ENCODE peak calls at places on chromosome 11, in four cellular contexts. I, P, L and U are unnamed samples. For H3K4me1, the result is how much of the 10 kb centered on the place peaks cover.

GRCh38 chr11:131889760-131890620 is 519.6 kb downstream of the NTM start:
- DNase-seq in I (no peak), P (no peak), L (no peak), U (no peak)

GRCh38 chr11:68118753-68119448 is 2.3 kb downstream of the CHKA start:
- DNase-seq in I (no peak), P (no peak), L (no peak), U (no peak)

GRCh38 chr11:92552942-92553341 is 328.3 kb downstream of the FAT3 start:
- DNase-seq in I (no peak), P (no peak), L (no peak), U (no peak)

GRCh38 chr11:115497303-115497702 is 6.9 kb downstream of the CADM1 start:
- DNase-seq in I (no peak), P (no peak), L (no peak), U (no peak)

GRCh38 chr11:76588455-76589325 is 81.9 kb downstream of the LRRC32 start:
- DNase-seq in I (peak), P (peak), L (peak), U (peak)

GRCh38 chr11:112219476-112220232 is 6.6 kb upstream of the PTS start:
- DNase-seq in I (peak), P (no peak), L (no peak), U (peak)

GRCh38 chr11:47340980-47341775 is 11.3 kb downstream of the MYBPC3 start:
- DNase-seq in I (no peak), P (no peak), L (no peak), U (no peak)

GRCh38 chr11:33475999-33476398 is 218.8 kb downstream of the HIPK3 start:
- DNase-seq in I (no peak), P (no peak), L (no peak), U (peak)

GRCh38 chr11:84890706-84891105 is 736.4 kb downstream of the DLG2 start:
- DNase-seq in I (no peak), P (no peak), L (peak), U (no peak)

GRCh38 chr11:11000546-11001283 is 142.9 kb upstream of the ZBED5 start:
- DNase-seq in I (no peak), P (no peak), L (no peak), U (no peak)

GRCh38 chr11:65366340-65366773 is 11.8 kb downstream of the TIGD3 start:
- DNase-seq in I (no peak), P (no peak), L (no peak), U (peak)

GRCh38 chr11:104033134-104033533 is 3.3 kb upstream of the DDI1 start:
- DNase-seq in I (peak), P (no peak), L (no peak), U (no peak)

GRCh38 chr11:6397156-6397555 is 6.9 kb downstream of the SMPD1 start:
- DNase-seq in I (no peak), P (no peak), L (no peak), U (no peak)

GRCh38 chr11:65695459-65696241 is 16.4 kb upstream of the KAT5 start:
- DNase-seq in I (no peak), P (no peak), L (peak), U (peak)

GRCh38 chr11:36744375-36745168 is 146.5 kb upstream of the RAG2 start:
- DNase-seq in I (peak), P (peak), L (peak), U (peak)

GRCh38 chr11:109619498-109619897 is 197.5 kb downstream of the C11orf87 start:
- DNase-seq in I (no peak), P (no peak), L (no peak), U (no peak)

GRCh38 chr11:125261471-125262087 is 97.0 kb downstream of the PKNOX2 start:
- DNase-seq in I (peak), P (no peak), L (no peak), U (no peak)

GRCh38 chr11:134001596-134001995 is 44.8 kb upstream of the IGSF9B start:
- DNase-seq in I (no peak), P (no peak), L (no peak), U (no peak)

GRCh38 chr11:132114185-132114584 is 743.8 kb downstream of the NTM start:
- DNase-seq in I (no peak), P (no peak), L (peak), U (no peak)

GRCh38 chr11:134662629-134663360 is 250.8 kb upstream of the B3GAT1 start:
- DNase-seq in I (no peak), P (peak), L (no peak), U (no peak)

GRCh38 chr11:57172031-57172430 is 9.7 kb upstream of the LRRC55 start:
- DNase-seq in I (no peak), P (no peak), L (no peak), U (no peak)

GRCh38 chr11:1293619-1294015 is 15.8 kb downstream of the TOLLIP start:
- DNase-seq in I (peak), P (no peak), L (peak), U (no peak)

GRCh38 chr11:94926698-94927237 is 46.6 kb downstream of the CWC15 start:
- DNase-seq in I (peak), P (peak), L (peak), U (peak)

GRCh38 chr11:126884192-126884973 is 116.2 kb downstream of the KIRREL3 start:
- DNase-seq in I (no peak), P (no peak), L (no peak), U (no peak)

GRCh38 chr11:5973530-5973929 is 5.2 kb upstream of the OR56A5 start:
- DNase-seq in I (no peak), P (no peak), L (no peak), U (no peak)

GRCh38 chr11:61532136-61533038 is 23.8 kb downstream of the LRRC10B start:
- DNase-seq in I (no peak), P (no peak), L (no peak), U (no peak)

GRCh38 chr11:125304111-125304639 is 139.6 kb downstream of the PKNOX2 start:
- DNase-seq in I (no peak), P (no peak), L (no peak), U (no peak)

GRCh38 chr11:93032580-93032979 is 63.1 kb downstream of the MTNR1B start:
- DNase-seq in I (no peak), P (no peak), L (no peak), U (no peak)

GRCh38 chr11:64742087-64742939 is 1.6 kb downstream of the RASGRP2 start:
- DNase-seq in I (no peak), P (no peak), L (no peak), U (peak)

GRCh38 chr11:86743223-86744118 is 56.9 kb upstream of the PRSS23 start:
- DNase-seq in I (no peak), P (peak), L (no peak), U (peak)

GRCh38 chr11:115721309-115722007 is 217.2 kb upstream of the CADM1 start:
- DNase-seq in I (no peak), P (no peak), L (no peak), U (no peak)

GRCh38 chr11:124867700-124868099 is 2.5 kb downstream of the ROBO3 start:
- DNase-seq in I (peak), P (no peak), L (no peak), U (no peak)

GRCh38 chr11:75430692-75431532 is 2.1 kb downstream of the KLHL35 start:
- DNase-seq in I (no peak), P (no peak), L (peak), U (no peak)

GRCh38 chr11:47967577-47968230 is 12.7 kb upstream of the PTPRJ start:
- DNase-seq in I (no peak), P (no peak), L (no peak), U (no peak)

DNA sequence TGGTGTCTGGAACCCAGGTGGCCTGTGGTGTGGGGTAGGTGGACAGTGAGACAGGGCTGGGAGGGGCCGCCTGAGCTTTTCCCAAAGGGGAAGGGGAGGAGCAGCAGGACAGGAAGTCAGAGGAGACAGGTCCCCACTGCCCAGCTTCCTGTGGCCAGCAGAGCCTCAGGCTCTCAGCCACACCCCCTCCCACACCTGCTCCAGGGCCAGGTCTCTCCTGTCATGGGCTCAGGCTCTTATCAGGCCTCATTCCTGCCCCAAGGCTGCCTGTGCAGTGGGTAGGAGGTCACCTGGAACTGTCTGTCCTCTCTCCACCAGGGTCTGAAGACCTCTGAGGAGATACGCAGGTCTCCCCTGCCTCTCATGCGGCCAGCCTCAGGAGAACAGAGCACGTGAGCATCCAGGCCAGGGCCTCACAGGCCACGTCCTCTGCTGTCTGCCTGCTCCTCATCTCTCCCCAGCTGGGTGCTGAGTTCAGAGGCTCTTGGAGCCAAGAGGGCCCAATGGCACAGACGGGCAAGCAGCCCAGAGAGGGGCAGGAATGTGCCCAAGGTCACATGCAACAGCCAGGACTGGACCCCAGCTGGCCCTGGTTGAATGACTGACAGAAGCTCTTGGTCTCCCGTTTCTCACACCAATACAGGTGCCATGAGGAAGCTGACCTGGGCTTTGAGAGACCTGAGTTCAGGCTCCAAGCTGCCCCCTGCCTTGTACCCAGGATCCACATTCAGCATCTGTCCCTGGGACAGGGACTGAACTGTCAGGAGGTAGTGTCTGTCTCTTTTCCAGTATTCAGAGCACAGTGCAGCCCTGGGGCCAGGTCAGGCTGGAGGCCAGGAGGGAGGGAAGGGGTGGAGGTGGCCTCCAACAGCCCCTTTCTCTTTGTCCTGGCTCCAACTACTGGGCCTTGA is 16.7 kb downstream of the STARD10 start:
- DNase-seq in I (no peak), P (no peak), L (peak), U (no peak)
- TF ChIP-seq POLR2A in I (no peak), P (no peak), L (no peak), U (no peak)

GRCh38 chr11:72739240-72740059 is 12.8 kb downstream of the ARAP1 start:
- DNase-seq in I (no peak), P (no peak), L (no peak), U (no peak)

GRCh38 chr11:72736452-72737069 is 15.6 kb downstream of the ARAP1 start:
- DNase-seq in I (no peak), P (no peak), L (peak), U (no peak)

GRCh38 chr11:72740060-72740424 is 12.2 kb downstream of the ARAP1 start:
- DNase-seq in I (no peak), P (no peak), L (no peak), U (no peak)

GRCh38 chr11:72737341-72737740 is 14.9 kb downstream of the ARAP1 start:
- DNase-seq in I (no peak), P (no peak), L (no peak), U (no peak)

DNA sequence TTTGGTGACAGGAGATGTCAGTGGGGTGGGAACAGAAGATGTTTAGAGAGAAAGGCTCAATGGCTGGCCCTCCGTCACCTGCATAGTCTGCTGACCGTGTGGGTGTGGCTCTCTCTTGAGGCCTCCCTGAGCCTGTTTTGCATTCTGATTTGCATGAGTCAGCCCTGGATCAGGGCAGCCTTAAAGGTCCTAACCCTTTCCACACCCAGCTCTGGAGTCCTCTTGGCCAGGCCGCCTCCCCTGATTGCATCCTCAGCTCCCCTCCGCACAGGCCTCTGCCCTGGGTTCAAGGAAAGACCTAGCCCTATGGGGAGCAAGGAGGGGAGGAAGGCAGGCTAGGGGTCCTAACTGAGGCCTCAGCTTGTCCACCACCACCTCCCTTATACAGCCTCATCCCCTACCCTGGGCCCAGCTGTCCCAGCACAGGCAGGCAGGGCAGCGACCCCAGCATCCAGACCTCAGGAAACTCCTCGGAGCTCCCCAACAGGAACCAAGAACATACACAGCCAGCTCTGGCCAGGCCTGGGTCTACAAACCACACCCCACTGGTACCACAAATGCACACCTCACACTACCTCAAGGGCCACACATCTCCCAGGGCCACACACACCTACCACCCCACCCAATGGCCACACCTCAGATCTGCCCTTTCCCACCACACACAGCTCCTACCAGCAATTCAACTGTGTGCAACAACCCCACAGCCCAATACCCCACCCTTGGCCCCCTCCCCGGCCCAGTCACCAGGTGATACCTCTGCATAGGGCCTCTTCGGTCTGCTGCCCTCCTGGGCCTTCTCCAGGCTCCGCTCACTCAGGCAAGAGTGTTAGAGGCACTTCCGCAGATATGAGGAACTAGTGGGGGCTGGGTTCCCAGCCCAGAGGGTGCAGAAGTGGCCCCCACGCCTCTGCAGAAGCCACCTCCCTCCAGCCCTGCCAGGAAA is 13.7 kb downstream of the ARAP1 start:
- DNase-seq in I (no peak), P (no peak), L (peak), U (no peak)
- H3K4me1 ChIP-seq in I (under half), P (half or more), L (half or more), U (under half)

GRCh38 chr11:66867425-66868040 is 10.7 kb downstream of the LRFN4 start:
- DNase-seq in I (no peak), P (no peak), L (no peak), U (no peak)

GRCh38 chr11:66868726-66869291 is 11.9 kb downstream of the LRFN4 start:
- DNase-seq in I (no peak), P (no peak), L (no peak), U (no peak)

GRCh38 chr11:66869471-66869870 is 12.6 kb downstream of the LRFN4 start:
- DNase-seq in I (no peak), P (no peak), L (no peak), U (no peak)

GRCh38 chr11:66866420-66867010 is 9.7 kb downstream of the LRFN4 start:
- DNase-seq in I (no peak), P (no peak), L (no peak), U (no peak)

DNA sequence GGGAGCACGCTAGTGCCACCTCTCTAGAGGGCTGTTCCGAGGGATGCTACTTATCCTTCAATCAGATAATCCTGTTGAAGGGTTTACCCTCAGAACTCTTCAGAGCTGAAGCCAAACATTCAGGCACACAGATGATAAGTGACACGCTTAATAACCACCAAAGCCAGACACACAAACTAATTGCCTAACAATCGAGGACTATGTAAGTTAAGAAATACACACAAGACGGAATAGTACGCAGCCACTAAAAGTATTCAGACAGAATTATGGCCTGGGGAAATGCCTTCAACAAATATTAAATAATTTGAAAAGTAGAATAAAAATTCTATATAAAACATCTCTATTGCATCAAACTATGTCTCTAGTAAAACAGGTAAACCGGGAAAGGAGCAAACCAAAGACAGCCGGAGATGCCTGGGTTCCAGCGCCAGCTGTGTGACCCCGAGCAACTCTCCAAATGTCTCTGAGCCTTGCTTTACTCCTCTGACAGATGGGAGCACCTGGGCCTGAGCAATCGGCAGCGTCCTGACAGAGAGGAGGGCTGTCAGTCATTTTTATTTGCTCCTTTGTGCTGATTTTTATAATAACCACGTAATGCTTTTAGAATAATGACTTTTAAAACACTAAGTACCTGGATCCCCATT is 11.3 kb downstream of the LRFN4 start:
- DNase-seq in I (no peak), P (no peak), L (no peak), U (no peak)
- TF ChIP-seq POLR2A in I (no peak), P (no peak), L (no peak), U (no peak)

GRCh38 chr11:89660234-89660633 is 49.9 kb upstream of the TRIM77 start:
- DNase-seq in I (no peak), P (no peak), L (no peak), U (no peak)
- H3K4me1 ChIP-seq in I (under half), P (under half), L (under half), U (under half)